ENCODE peak calls at places on chromosomes 13 and 19, in ten cellular contexts. P is cardiac fibroblast, W is A549, Z is breast epithelium, R is IMR-90, O is SK-N-SH, K is fibroblast of pulmonary artery, B is type B pancreatic cell, Y is neural crest cell, M is AG04450. C is an unnamed sample.

GRCh38 chr13:79043208-79043607 is 362.8 kb downstream of the RBM26 start:
- DNase-seq in P (no peak), W (no peak), Z (no peak), R (no peak), O (no peak), K (no peak), B (no peak), Y (no peak), M (no peak), C (no peak)

GRCh38 chr19:4537953-4538600 is 1.8 kb downstream of the LRG1 start:
- DNase-seq in P (no peak), W (no peak), Z (no peak), R (no peak), O (no peak), K (no peak), B (peak; percentile 66), Y (no peak), M (no peak), C (no peak)

GRCh38 chr13:85828094-85828684 is 29.0 kb upstream of the SLITRK6 start:
- DNase-seq in P (peak; percentile 35), W (peak; percentile 15), Z (no peak), R (peak; percentile 30), O (peak; percentile 6), K (peak; percentile 44), B (no peak), Y (no peak), M (peak; percentile 2), C (no peak)

GRCh38 chr19:41439441-41440222 is at the start of gene DMAC2:
- DNase-seq in P (peak; percentile 99), W (peak; percentile 100), Z (peak; percentile 96), R (peak; percentile 97), O (peak; percentile 94), K (peak; percentile 98), B (peak; percentile 90), Y (peak; percentile 83), M (peak; percentile 90), C (peak; percentile 78)

GRCh38 chr19:2494084-2494446 is 18.1 kb downstream of the GADD45B start:
- DNase-seq in P (peak; percentile 83), W (peak; percentile 55), Z (no peak), R (peak; percentile 65), O (peak; percentile 75), K (peak; percentile 47), B (no peak), Y (no peak), M (no peak), C (no peak)

GRCh38 chr13:91406619-91407018 is 8.2 kb downstream of the GPC5 start:
- DNase-seq in P (peak; percentile 65), W (peak; percentile 23), Z (no peak), R (peak; percentile 35), O (peak; percentile 21), K (peak; percentile 61), B (no peak), Y (peak; percentile 16), M (no peak), C (no peak)

GRCh38 chr13:94329277-94329676 is 150.2 kb downstream of the DCT start:
- DNase-seq in P (peak; percentile 71), W (no peak), Z (no peak), R (peak; percentile 69), O (no peak), K (peak; percentile 73), B (no peak), Y (no peak), M (no peak), C (no peak)

GRCh38 chr13:75633285-75633684 is 2.8 kb upstream of the LMO7 start:
- DNase-seq in P (peak; percentile 87), W (no peak), Z (no peak), R (peak; percentile 97), O (no peak), K (peak; percentile 87), B (no peak), Y (no peak), M (peak; percentile 72), C (no peak)

GRCh38 chr13:36432106-36432544 is at the start of gene CCNA1:
- DNase-seq in P (peak; percentile 66), W (peak; percentile 10), Z (no peak), R (no peak), O (peak; percentile 83), K (peak; percentile 44), B (no peak), Y (peak; percentile 44), M (no peak), C (peak; percentile 23)

GRCh38 chr19:33226550-33227241 is 1.0 kb upstream of the SLC7A10 start:
- DNase-seq in P (no peak), W (peak; percentile 67), Z (no peak), R (no peak), O (peak; percentile 85), K (no peak), B (no peak), Y (no peak), M (no peak), C (no peak)

GRCh38 chr13:24080134-24080533 is 80.4 kb upstream of the SPATA13 start:
- DNase-seq in P (no peak), W (no peak), Z (no peak), R (no peak), O (no peak), K (no peak), B (no peak), Y (no peak), M (no peak), C (no peak)

GRCh38 chr19:46745521-46746280 is at the start of gene FKRP:
- DNase-seq in P (no peak), W (no peak), Z (no peak), R (no peak), O (peak; percentile 86), K (no peak), B (no peak), Y (peak; percentile 17), M (no peak), C (peak; percentile 57)

GRCh38 chr19:55486971-55487883 is 1.0 kb upstream of the SSC5D start:
- DNase-seq in P (peak; percentile 97), W (peak; percentile 77), Z (no peak), R (peak; percentile 97), O (peak; percentile 72), K (peak; percentile 93), B (no peak), Y (peak; percentile 39), M (peak; percentile 92), C (no peak)

GRCh38 chr13:104198811-104199210 is 1132.6 kb upstream of the SLC10A2 start:
- DNase-seq in P (no peak), W (no peak), Z (no peak), R (no peak), O (no peak), K (no peak), B (no peak), Y (no peak), M (no peak), C (no peak)

GRCh38 chr13:104206450-104207044 is 1140.3 kb upstream of the SLC10A2 start:
- DNase-seq in P (no peak), W (no peak), Z (no peak), R (no peak), O (no peak), K (no peak), B (no peak), Y (no peak), M (no peak), C (no peak)

DNA sequence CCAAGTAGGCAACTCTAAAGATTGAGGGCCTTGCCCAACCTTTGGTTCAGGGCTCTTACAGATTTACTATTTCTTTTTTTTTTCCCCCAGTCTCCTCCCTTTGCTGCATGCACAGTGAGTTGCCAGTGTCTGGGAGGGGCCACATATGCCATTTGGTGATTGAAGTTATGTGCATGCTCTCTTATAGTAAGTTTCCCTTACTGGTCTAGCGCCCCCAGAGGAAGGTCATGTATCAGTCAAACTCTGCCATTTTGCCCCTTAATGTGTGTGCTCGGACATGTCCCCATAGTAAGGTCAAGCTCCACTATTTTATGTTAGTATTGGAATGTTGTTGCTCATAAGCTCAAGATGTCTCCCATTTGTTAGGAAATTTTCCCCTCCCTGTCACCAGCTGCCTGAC is 1138.0 kb upstream of the SLC10A2 start:
- DNase-seq in P (no peak), W (peak; percentile 3), Z (no peak), R (no peak), O (no peak), K (no peak), B (no peak), Y (no peak), M (no peak), C (no peak)
- TF ChIP-seq CTCF in P (no peak), W (no peak), Z (no peak), R (no peak), O (peak; percentile 26), K (no peak), B (no peak), Y (no peak), M (no peak), C (no peak)

DNA sequence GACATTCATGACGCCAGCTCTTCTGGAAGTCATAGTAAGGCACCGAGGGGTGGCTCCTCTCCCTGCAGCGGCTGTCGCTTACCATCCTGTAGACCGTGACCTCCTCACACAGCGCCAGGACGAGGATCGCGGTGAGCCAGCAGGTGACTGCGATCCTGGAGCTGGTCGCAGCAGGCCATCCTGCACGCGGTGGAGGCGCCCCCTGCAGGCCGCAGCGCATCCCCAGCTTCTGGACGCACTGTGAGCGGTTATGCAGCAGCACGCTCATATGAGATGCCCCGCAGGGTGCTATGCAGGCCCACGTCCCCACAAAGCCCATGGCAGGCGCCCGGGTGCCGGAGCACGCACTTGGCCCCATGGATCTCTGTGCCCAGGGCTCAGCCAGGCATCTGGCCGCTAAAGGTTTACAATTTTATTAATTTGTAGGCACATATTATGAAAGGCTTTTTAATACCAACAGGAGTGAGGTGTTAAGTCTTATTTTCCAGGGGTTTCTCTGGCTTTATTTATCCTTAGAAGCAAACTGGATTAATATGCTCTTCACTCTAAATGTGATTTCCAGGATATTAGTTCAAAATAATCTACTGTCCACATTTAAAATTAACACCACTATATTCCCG is 35.6 kb upstream of the PSPC1 start:
- DNase-seq in P (no peak), W (peak; percentile 67), Z (peak; percentile 82), R (no peak), O (peak; percentile 57), K (peak; percentile 42), B (peak; percentile 75), Y (peak; percentile 59), M (no peak), C (peak; percentile 17)
- TF ChIP-seq CTCF in P (peak; percentile 50), W (peak; percentile 34), Z (peak; percentile 40), R (peak; percentile 17), O (peak; percentile 55), K (peak; percentile 51), B (peak; percentile 76), Y (peak; percentile 74), M (peak; percentile 28), C (no peak)

DNA sequence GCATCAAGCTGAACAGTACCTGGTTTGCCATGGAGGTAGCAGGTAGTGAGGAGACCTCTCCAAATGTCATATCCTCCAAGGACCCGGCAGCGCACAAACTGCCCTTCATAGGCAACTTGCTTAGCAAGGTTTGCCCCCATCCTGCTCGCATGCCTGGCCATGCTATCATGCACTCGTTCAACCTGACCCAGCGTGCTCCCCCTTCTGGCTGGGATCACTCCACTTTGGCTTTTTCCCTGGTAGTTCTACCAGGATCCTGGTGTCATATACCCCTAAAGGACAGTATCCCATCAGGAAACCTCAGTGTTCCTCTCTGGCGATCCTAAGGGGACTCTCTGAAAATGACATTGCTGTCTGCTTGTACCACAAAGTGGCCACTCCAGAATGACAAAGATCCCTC is 38.6 kb upstream of the ZNF30 start:
- DNase-seq in P (no peak), W (no peak), Z (no peak), R (no peak), O (no peak), K (no peak), B (no peak), Y (no peak), M (no peak), C (no peak)
- TF ChIP-seq CTCF in P (no peak), W (no peak), Z (no peak), R (no peak), O (no peak), K (no peak), B (no peak), Y (no peak), M (no peak), C (no peak)

GRCh38 chr13:108927615-108928014 is 298.2 kb downstream of the MYO16 start:
- DNase-seq in P (no peak), W (no peak), Z (no peak), R (no peak), O (no peak), K (no peak), B (no peak), Y (no peak), M (no peak), C (no peak)
- TF ChIP-seq CTCF in P (no peak), W (no peak), Z (no peak), R (no peak), O (no peak), K (no peak), B (no peak), Y (no peak), M (no peak), C (no peak)